ENCODE peak calls at places on chromosomes 7 and 10, in seven cellular contexts. B is GM12878, G is SK-N-SH, S is H1, U is HCT116, N is K562, D is HepG2. C is an unnamed sample.

GRCh38 chr7:64890761-64891666 is 12.1 kb upstream of the ZNF273 start:
- DNase-seq in B (no peak), G (no peak), S (no peak), U (no peak), N (no peak), D (no peak), C (no peak)

GRCh38 chr7:24668922-24669635 is 88.2 kb downstream of the GSDME start:
- DNase-seq in B (no peak), G (no peak), S (no peak), U (no peak), N (peak), D (no peak), C (no peak)

GRCh38 chr10:56823849-56824248 is 462.8 kb upstream of the ZWINT start:
- DNase-seq in B (peak), G (peak), S (no peak), U (no peak), N (no peak), D (peak), C (peak)

GRCh38 chr7:134632937-134633540 is 13.6 kb upstream of the BPGM start:
- DNase-seq in B (no peak), G (peak), S (no peak), U (peak), N (peak), D (peak), C (peak)

GRCh38 chr7:41134242-41134872 is 568.5 kb downstream of the INHBA start:
- DNase-seq in B (peak), G (no peak), S (no peak), U (no peak), N (no peak), D (no peak), C (no peak)

GRCh38 chr7:159027803-159028455 is 116.7 kb downstream of the VIPR2 start:
- DNase-seq in B (no peak), G (no peak), S (no peak), U (no peak), N (no peak), D (peak), C (peak)

GRCh38 chr10:21675157-21675796 is 141.2 kb downstream of the MLLT10 start:
- DNase-seq in B (no peak), G (peak), S (no peak), U (peak), N (peak), D (peak), C (no peak)

GRCh38 chr10:19889279-19889678 is 73.0 kb downstream of the PLXDC2 start:
- DNase-seq in B (no peak), G (no peak), S (no peak), U (no peak), N (no peak), D (no peak), C (no peak)

GRCh38 chr10:1049425-1049958 is 573 bp upstream of the IDI1 start:
- DNase-seq in B (no peak), G (peak), S (no peak), U (no peak), N (no peak), D (peak), C (no peak)

GRCh38 chr10:14876764-14877163 is 1.9 kb upstream of the SUV39H2 start:
- DNase-seq in B (no peak), G (no peak), S (no peak), U (no peak), N (no peak), D (no peak), C (no peak)

GRCh38 chr10:14879801-14880193 is 1.1 kb downstream of the SUV39H2 start:
- DNase-seq in B (no peak), G (peak), S (no peak), U (no peak), N (no peak), D (no peak), C (no peak)

GRCh38 chr10:14880201-14880600 is 1.5 kb downstream of the SUV39H2 start:
- DNase-seq in B (no peak), G (no peak), S (no peak), U (no peak), N (no peak), D (no peak), C (peak)

GRCh38 chr10:14878266-14879054 is at the start of gene SUV39H2:
- DNase-seq in B (peak), G (peak), S (peak), U (peak), N (peak), D (peak), C (peak)

GRCh38 chr10:14879055-14879800 is 562 bp downstream of the SUV39H2 start:
- DNase-seq in B (no peak), G (no peak), S (no peak), U (no peak), N (no peak), D (peak), C (peak)
- TF ChIP-seq JUND in B (no peak), G (no peak), S (no peak), U (no peak), N (no peak), D (no peak), C (no peak)

DNA sequence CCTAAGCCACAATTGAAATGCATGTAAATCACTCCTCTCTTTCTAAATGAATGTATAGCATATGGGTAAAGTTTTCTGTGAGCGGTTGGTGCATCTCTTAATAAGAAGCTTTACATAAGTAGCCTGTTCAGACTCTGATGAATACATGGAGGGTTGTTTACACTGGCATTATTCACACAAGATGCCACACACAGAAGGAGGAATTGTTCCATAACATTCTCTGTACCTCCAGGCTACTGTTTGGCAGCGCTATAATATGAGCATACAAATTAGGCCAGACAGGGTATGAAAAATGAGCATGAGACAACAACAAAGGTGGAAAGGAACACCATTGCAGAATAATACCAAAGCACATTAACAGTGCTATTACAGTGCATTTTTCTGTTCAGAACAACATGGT is 417.3 kb upstream of the C7orf33 start:
- DNase-seq in B (no peak), G (no peak), S (no peak), U (no peak), N (no peak), D (no peak), C (peak)
- TF ChIP-seq JUND in B (no peak), G (no peak), S (no peak), U (no peak), N (no peak), D (no peak), C (no peak)

GRCh38 chr10:71073451-71074175 is 138.8 kb upstream of the UNC5B start:
- DNase-seq in B (no peak), G (peak), S (no peak), U (no peak), N (no peak), D (no peak), C (no peak)
- TF ChIP-seq JUND in B (no peak), G (no peak), S (no peak), U (no peak), N (no peak), D (no peak), C (no peak)

GRCh38 chr7:99392659-99393362 is 15.6 kb downstream of the PDAP1 start:
- DNase-seq in B (no peak), G (peak), S (peak), U (no peak), N (peak), D (no peak), C (no peak)
- TF ChIP-seq JUND in B (no peak), G (peak), S (no peak), U (peak), N (no peak), D (no peak), C (no peak)

DNA sequence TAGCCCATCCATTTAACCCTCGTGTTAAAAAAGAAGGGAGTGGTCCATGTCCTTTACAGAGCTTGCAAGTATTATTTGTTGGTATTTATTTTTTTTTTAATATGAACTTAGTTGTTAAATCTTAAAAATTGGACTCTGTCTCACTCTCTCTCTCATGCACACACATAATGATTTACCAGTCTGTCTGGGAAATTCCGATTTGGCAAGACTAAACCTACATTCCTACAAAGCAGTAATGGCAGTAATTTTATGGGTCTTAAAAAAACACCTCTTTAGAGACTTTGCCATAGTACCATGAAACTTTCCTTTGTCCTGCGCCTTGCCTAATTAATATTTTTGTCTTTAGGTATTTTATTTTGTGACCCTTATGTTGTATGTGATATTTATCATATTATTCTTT is 239.5 kb upstream of the PPP1R3A start:
- DNase-seq in B (no peak), G (no peak), S (no peak), U (no peak), N (no peak), D (no peak), C (no peak)
- TF ChIP-seq JUND in B (no peak), G (no peak), S (no peak), U (no peak), N (no peak), D (no peak), C (no peak)

GRCh38 chr7:100369105-100369504 is 4.2 kb upstream of the PILRA start:
- DNase-seq in B (peak), G (no peak), S (no peak), U (no peak), N (no peak), D (no peak), C (no peak)
- TF ChIP-seq JUND in B (no peak), G (no peak), S (no peak), U (no peak), N (peak), D (no peak), C (no peak)

DNA sequence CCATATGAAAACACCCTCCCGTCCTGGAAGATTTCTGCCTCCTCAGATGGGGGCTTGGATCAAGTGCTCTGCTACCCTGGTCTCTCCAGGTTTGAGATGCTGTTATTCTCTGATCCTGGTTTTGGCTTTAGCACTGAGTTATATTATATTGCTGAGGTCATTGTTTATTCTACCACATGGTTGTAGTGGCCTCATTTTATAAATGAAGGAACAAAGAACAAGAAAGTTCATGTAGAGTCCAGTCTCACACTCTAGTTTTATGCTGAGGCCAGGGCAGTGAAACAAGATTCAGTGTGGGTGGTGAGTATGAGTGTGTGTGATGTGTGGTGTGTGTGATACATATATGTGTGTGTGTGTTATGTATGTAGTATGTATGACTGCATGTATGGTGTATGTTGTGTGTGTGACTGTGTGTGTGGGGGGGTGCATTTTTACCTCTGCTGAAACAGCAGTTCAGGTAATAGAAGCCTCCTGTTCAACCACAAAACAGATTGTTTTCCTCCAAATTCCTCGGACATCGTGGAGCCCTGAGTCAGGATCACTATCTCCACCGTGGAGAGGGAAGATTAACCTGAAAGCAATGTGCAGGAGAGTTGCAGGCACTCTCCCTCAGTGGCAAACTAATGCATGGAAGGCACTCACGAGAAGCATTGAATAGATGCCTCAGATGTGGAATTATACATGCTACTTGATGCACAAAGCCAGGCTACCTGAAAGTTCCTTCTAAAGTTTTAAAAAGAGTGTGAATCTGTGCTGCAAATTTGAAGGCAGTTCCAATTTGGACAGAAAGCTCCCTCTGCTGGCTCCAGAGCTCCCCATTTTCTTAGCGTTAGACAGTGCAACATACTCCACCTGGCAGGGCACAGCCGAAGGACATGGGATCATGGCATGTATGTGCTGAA is 80.6 kb downstream of the C7orf25 start:
- DNase-seq in B (no peak), G (no peak), S (no peak), U (peak), N (no peak), D (peak), C (peak)
- TF ChIP-seq JUND in B (no peak), G (no peak), S (no peak), U (no peak), N (no peak), D (no peak), C (no peak)

GRCh38 chr7:142194201-142194600 is 63.7 kb downstream of the PRSS58 start:
- DNase-seq in B (no peak), G (no peak), S (no peak), U (no peak), N (no peak), D (no peak), C (no peak)

GRCh38 chr7:142188159-142188558 is 69.7 kb downstream of the PRSS58 start:
- DNase-seq in B (peak), G (no peak), S (no peak), U (no peak), N (no peak), D (no peak), C (no peak)

GRCh38 chr7:142185069-142185468 is 72.8 kb downstream of the PRSS58 start:
- DNase-seq in B (no peak), G (no peak), S (no peak), U (no peak), N (no peak), D (no peak), C (no peak)

GRCh38 chr7:142188846-142189245 is 69.0 kb downstream of the PRSS58 start:
- DNase-seq in B (no peak), G (no peak), S (no peak), U (peak), N (no peak), D (peak), C (peak)
- TF ChIP-seq JUND in B (no peak), G (no peak), S (no peak), U (no peak), N (no peak), D (no peak), C (no peak)

DNA sequence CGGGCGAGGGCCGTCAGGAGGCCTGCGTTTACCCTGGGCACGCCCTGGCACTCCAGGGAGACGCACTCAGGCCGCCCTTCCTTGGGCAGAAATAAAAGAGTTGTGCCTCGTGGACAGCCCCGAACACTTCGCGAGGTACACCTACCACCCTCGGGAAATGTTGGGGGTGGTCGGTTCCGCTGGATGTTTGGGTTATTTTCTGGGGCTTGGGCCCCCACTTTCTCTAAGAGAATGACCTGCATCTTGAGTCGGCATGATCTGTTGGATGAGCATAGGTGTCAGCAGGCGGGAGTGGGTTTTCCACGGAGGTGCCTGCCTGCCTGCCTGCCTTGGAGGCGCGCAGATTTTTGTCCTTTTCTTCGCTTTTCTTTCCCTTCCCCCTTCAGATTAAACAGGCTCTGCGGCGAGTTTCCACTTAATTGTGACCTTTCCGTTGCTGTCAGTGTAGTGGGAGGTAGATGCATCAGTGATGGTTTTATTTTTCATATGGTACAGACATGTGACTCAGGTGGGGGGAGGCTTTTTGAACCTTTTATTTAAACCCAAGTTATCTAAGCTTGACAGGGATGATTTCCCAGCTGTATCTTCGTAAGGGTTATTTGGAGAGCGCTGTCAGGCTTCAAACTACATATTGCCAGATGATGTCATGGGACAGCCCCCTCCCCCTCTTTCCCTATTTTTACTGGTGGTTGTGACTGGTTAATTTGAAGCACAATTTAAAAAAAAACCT is 659 bp downstream of the HECTD2 start:
- DNase-seq in B (no peak), G (peak), S (no peak), U (no peak), N (peak), D (no peak), C (peak)
- TF ChIP-seq JUND in B (no peak), G (no peak), S (no peak), U (no peak), N (peak), D (no peak), C (no peak)

DNA sequence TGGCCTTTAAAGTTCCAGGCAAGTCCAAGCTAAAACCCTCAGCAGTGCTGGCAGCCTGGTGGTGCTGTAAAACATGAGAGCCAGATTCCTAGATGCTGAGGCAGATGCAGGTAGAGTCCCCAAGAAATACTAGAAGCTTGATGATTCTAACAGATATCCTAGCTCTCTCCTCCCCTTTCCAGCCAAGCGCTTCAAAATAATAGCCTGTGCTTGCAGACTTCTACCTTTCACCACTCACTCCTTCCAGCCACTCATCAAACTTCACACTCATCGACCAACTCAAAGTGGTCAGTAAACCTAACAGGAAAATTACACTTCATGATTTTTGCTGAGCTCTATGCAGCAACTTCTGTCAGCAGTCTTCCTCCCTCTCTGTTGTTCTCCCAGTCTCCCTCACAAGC is 50.2 kb downstream of the LMBR1 start:
- DNase-seq in B (no peak), G (peak), S (no peak), U (no peak), N (peak), D (no peak), C (peak)
- TF ChIP-seq JUND in B (no peak), G (no peak), S (no peak), U (no peak), N (no peak), D (no peak), C (no peak)

C was measured in T47D.